ENCODE peak calls at places on chromosomes 3 and 15, in five cellular contexts. One of them, this sample, is unnamed.

GRCh38 chr15:32669870-32670623 is 28.5 kb downstream of the SCG5 start:
- DNase-seq in AG04450: no peak
- DNase-seq in activated CD8-positive, alpha-beta T cell treated with anti-CD3 and anti-CD28 coated beads for 36 hours: no peak
- DNase-seq in astrocyte: no peak
- DNase-seq in fibroblast of villous mesenchyme: peak
- DNase-seq in this sample: no peak

GRCh38 chr3:61562810-61563613 is 1.6 kb downstream of the PTPRG start:
- DNase-seq in AG04450: no peak
- DNase-seq in activated CD8-positive, alpha-beta T cell treated with anti-CD3 and anti-CD28 coated beads for 36 hours: peak
- DNase-seq in astrocyte: no peak
- DNase-seq in fibroblast of villous mesenchyme: no peak
- DNase-seq in this sample: no peak

GRCh38 chr15:63940956-63941620 is 105.2 kb downstream of the DAPK2 start:
- DNase-seq in AG04450: no peak
- DNase-seq in activated CD8-positive, alpha-beta T cell treated with anti-CD3 and anti-CD28 coated beads for 36 hours: no peak
- DNase-seq in astrocyte: no peak
- DNase-seq in fibroblast of villous mesenchyme: no peak
- DNase-seq in this sample: no peak

GRCh38 chr15:74799843-74800558 is 12.6 kb upstream of the LMAN1L start:
- DNase-seq in AG04450: no peak
- DNase-seq in activated CD8-positive, alpha-beta T cell treated with anti-CD3 and anti-CD28 coated beads for 36 hours: peak
- DNase-seq in astrocyte: no peak
- DNase-seq in fibroblast of villous mesenchyme: peak
- DNase-seq in this sample: peak

GRCh38 chr3:10601857-10602230 is 96.5 kb upstream of the ATP2B2 start:
- DNase-seq in AG04450: no peak
- DNase-seq in activated CD8-positive, alpha-beta T cell treated with anti-CD3 and anti-CD28 coated beads for 36 hours: no peak
- DNase-seq in astrocyte: no peak
- DNase-seq in fibroblast of villous mesenchyme: no peak
- DNase-seq in this sample: no peak

GRCh38 chr3:5428607-5429516 is 241.4 kb downstream of the EDEM1 start:
- DNase-seq in AG04450: no peak
- DNase-seq in activated CD8-positive, alpha-beta T cell treated with anti-CD3 and anti-CD28 coated beads for 36 hours: peak
- DNase-seq in astrocyte: peak
- DNase-seq in fibroblast of villous mesenchyme: no peak
- DNase-seq in this sample: no peak

GRCh38 chr3:31670136-31670535 is 137.4 kb downstream of the STT3B start:
- DNase-seq in AG04450: no peak
- DNase-seq in activated CD8-positive, alpha-beta T cell treated with anti-CD3 and anti-CD28 coated beads for 36 hours: no peak
- DNase-seq in astrocyte: no peak
- DNase-seq in fibroblast of villous mesenchyme: no peak
- DNase-seq in this sample: no peak

GRCh38 chr3:30458376-30458775 is 148.0 kb upstream of the TGFBR2 start:
- DNase-seq in AG04450: no peak
- DNase-seq in activated CD8-positive, alpha-beta T cell treated with anti-CD3 and anti-CD28 coated beads for 36 hours: no peak
- DNase-seq in astrocyte: no peak
- DNase-seq in fibroblast of villous mesenchyme: no peak
- DNase-seq in this sample: no peak

GRCh38 chr3:44232407-44232806 is 9.3 kb upstream of the TOPAZ1 start:
- DNase-seq in AG04450: no peak
- DNase-seq in activated CD8-positive, alpha-beta T cell treated with anti-CD3 and anti-CD28 coated beads for 36 hours: no peak
- DNase-seq in astrocyte: no peak
- DNase-seq in fibroblast of villous mesenchyme: no peak
- DNase-seq in this sample: no peak

GRCh38 chr3:60839242-60839641 is 412.0 kb downstream of the FHIT start:
- DNase-seq in AG04450: no peak
- DNase-seq in activated CD8-positive, alpha-beta T cell treated with anti-CD3 and anti-CD28 coated beads for 36 hours: no peak
- DNase-seq in astrocyte: no peak
- DNase-seq in fibroblast of villous mesenchyme: no peak
- DNase-seq in this sample: no peak

GRCh38 chr3:12193485-12194165 is 34.9 kb upstream of the TIMP4 start:
- DNase-seq in AG04450: peak
- DNase-seq in activated CD8-positive, alpha-beta T cell treated with anti-CD3 and anti-CD28 coated beads for 36 hours: peak
- DNase-seq in astrocyte: peak
- DNase-seq in fibroblast of villous mesenchyme: peak
- DNase-seq in this sample: no peak

GRCh38 chr15:87597346-87598052 is 659.0 kb downstream of the NTRK3 start:
- DNase-seq in AG04450: no peak
- DNase-seq in activated CD8-positive, alpha-beta T cell treated with anti-CD3 and anti-CD28 coated beads for 36 hours: peak
- DNase-seq in astrocyte: no peak
- DNase-seq in fibroblast of villous mesenchyme: peak
- DNase-seq in this sample: no peak

GRCh38 chr3:42230860-42231259 is 35.1 kb downstream of the CCK start:
- DNase-seq in AG04450: no peak
- DNase-seq in activated CD8-positive, alpha-beta T cell treated with anti-CD3 and anti-CD28 coated beads for 36 hours: no peak
- DNase-seq in astrocyte: no peak
- DNase-seq in fibroblast of villous mesenchyme: no peak
- DNase-seq in this sample: no peak

GRCh38 chr3:36944641-36945270 is at the start of gene TRANK1:
- DNase-seq in AG04450: no peak
- DNase-seq in activated CD8-positive, alpha-beta T cell treated with anti-CD3 and anti-CD28 coated beads for 36 hours: peak
- DNase-seq in astrocyte: no peak
- DNase-seq in fibroblast of villous mesenchyme: peak
- DNase-seq in this sample: peak

GRCh38 chr3:10015476-10015904 is 10.7 kb upstream of the FANCD2 start:
- DNase-seq in AG04450: peak
- DNase-seq in activated CD8-positive, alpha-beta T cell treated with anti-CD3 and anti-CD28 coated beads for 36 hours: no peak
- DNase-seq in astrocyte: peak
- DNase-seq in fibroblast of villous mesenchyme: peak
- DNase-seq in this sample: no peak

GRCh38 chr3:193788189-193788946 is 195.4 kb downstream of the OPA1 start:
- DNase-seq in AG04450: no peak
- DNase-seq in activated CD8-positive, alpha-beta T cell treated with anti-CD3 and anti-CD28 coated beads for 36 hours: peak
- DNase-seq in astrocyte: peak
- DNase-seq in fibroblast of villous mesenchyme: peak
- DNase-seq in this sample: no peak

GRCh38 chr15:53072077-53072476 is 281.9 kb upstream of the ONECUT1 start:
- DNase-seq in AG04450: no peak
- DNase-seq in activated CD8-positive, alpha-beta T cell treated with anti-CD3 and anti-CD28 coated beads for 36 hours: peak
- DNase-seq in astrocyte: peak
- DNase-seq in fibroblast of villous mesenchyme: no peak
- DNase-seq in this sample: no peak

GRCh38 chr15:63121382-63122001 is at the start of gene LACTB:
- DNase-seq in AG04450: peak
- DNase-seq in activated CD8-positive, alpha-beta T cell treated with anti-CD3 and anti-CD28 coated beads for 36 hours: peak
- DNase-seq in astrocyte: peak
- DNase-seq in fibroblast of villous mesenchyme: peak
- DNase-seq in this sample: peak

GRCh38 chr3:10205461-10206165 is 40.9 kb downstream of the IRAK2 start:
- DNase-seq in AG04450: no peak
- DNase-seq in activated CD8-positive, alpha-beta T cell treated with anti-CD3 and anti-CD28 coated beads for 36 hours: no peak
- DNase-seq in astrocyte: peak
- DNase-seq in fibroblast of villous mesenchyme: peak
- DNase-seq in this sample: no peak

GRCh38 chr3:189457201-189457607 is 174.0 kb upstream of the TP63 start:
- DNase-seq in AG04450: no peak
- DNase-seq in activated CD8-positive, alpha-beta T cell treated with anti-CD3 and anti-CD28 coated beads for 36 hours: no peak
- DNase-seq in astrocyte: peak
- DNase-seq in fibroblast of villous mesenchyme: no peak
- DNase-seq in this sample: no peak

GRCh38 chr3:71304684-71305083 is 278.8 kb downstream of the FOXP1 start:
- DNase-seq in AG04450: no peak
- DNase-seq in activated CD8-positive, alpha-beta T cell treated with anti-CD3 and anti-CD28 coated beads for 36 hours: peak
- DNase-seq in astrocyte: peak
- DNase-seq in fibroblast of villous mesenchyme: peak
- DNase-seq in this sample: no peak

DNA sequence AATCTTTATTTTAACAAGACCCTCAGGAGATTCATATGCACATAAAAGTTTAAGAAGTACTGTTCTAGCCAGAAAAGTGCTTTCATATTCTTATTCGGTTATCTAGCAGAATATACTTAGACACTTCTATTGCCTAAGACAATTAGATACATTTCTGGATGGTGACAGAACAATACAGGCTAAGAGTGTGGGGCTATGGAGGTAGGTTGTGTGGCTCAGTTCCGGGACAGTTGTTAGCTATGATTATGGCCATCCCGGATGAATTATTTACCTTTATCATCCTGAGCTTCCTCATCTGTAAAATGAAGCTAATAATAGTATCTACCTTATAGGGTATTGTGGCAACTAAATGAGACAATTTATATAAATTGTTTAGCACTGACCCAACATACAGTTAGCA is 6.6 kb downstream of the FAM98B start:
- DNase-seq in AG04450: no peak
- DNase-seq in activated CD8-positive, alpha-beta T cell treated with anti-CD3 and anti-CD28 coated beads for 36 hours: no peak
- DNase-seq in astrocyte: no peak
- DNase-seq in fibroblast of villous mesenchyme: no peak
- DNase-seq in this sample: no peak
- TF ChIP-seq CTCF in AG04450: no peak
- TF ChIP-seq CTCF in activated CD8-positive, alpha-beta T cell treated with anti-CD3 and anti-CD28 coated beads for 36 hours: no peak
- TF ChIP-seq CTCF in astrocyte: no peak
- TF ChIP-seq CTCF in fibroblast of villous mesenchyme: no peak
- TF ChIP-seq CTCF in this sample: no peak

GRCh38 chr3:115784739-115785571 is 161.6 kb downstream of the GAP43 start:
- DNase-seq in AG04450: peak
- DNase-seq in activated CD8-positive, alpha-beta T cell treated with anti-CD3 and anti-CD28 coated beads for 36 hours: no peak
- DNase-seq in astrocyte: peak
- DNase-seq in fibroblast of villous mesenchyme: no peak
- DNase-seq in this sample: no peak
- TF ChIP-seq CTCF in AG04450: no peak
- TF ChIP-seq CTCF in activated CD8-positive, alpha-beta T cell treated with anti-CD3 and anti-CD28 coated beads for 36 hours: peak
- TF ChIP-seq CTCF in astrocyte: no peak
- TF ChIP-seq CTCF in fibroblast of villous mesenchyme: no peak
- TF ChIP-seq CTCF in this sample: peak

GRCh38 chr3:16514021-16514700 is 662 bp upstream of the RFTN1 start:
- DNase-seq in AG04450: no peak
- DNase-seq in activated CD8-positive, alpha-beta T cell treated with anti-CD3 and anti-CD28 coated beads for 36 hours: peak
- DNase-seq in astrocyte: no peak
- DNase-seq in fibroblast of villous mesenchyme: no peak
- DNase-seq in this sample: no peak

GRCh38 chr3:16513141-16514020 is at the start of gene RFTN1:
- DNase-seq in AG04450: peak
- DNase-seq in activated CD8-positive, alpha-beta T cell treated with anti-CD3 and anti-CD28 coated beads for 36 hours: peak
- DNase-seq in astrocyte: peak
- DNase-seq in fibroblast of villous mesenchyme: peak
- DNase-seq in this sample: peak

GRCh38 chr3:16514799-16515353 is 1.4 kb upstream of the RFTN1 start:
- DNase-seq in AG04450: no peak
- DNase-seq in activated CD8-positive, alpha-beta T cell treated with anti-CD3 and anti-CD28 coated beads for 36 hours: no peak
- DNase-seq in astrocyte: no peak
- DNase-seq in fibroblast of villous mesenchyme: no peak
- DNase-seq in this sample: no peak

GRCh38 chr3:16515885-16516420 is 2.5 kb upstream of the RFTN1 start:
- DNase-seq in AG04450: no peak
- DNase-seq in activated CD8-positive, alpha-beta T cell treated with anti-CD3 and anti-CD28 coated beads for 36 hours: peak
- DNase-seq in astrocyte: no peak
- DNase-seq in fibroblast of villous mesenchyme: no peak
- DNase-seq in this sample: peak

GRCh38 chr3:16516695-16517481 is 3.4 kb upstream of the RFTN1 start:
- DNase-seq in AG04450: peak
- DNase-seq in activated CD8-positive, alpha-beta T cell treated with anti-CD3 and anti-CD28 coated beads for 36 hours: peak
- DNase-seq in astrocyte: peak
- DNase-seq in fibroblast of villous mesenchyme: peak
- DNase-seq in this sample: peak
- TF ChIP-seq CTCF in AG04450: peak
- TF ChIP-seq CTCF in activated CD8-positive, alpha-beta T cell treated with anti-CD3 and anti-CD28 coated beads for 36 hours: no peak
- TF ChIP-seq CTCF in astrocyte: peak
- TF ChIP-seq CTCF in fibroblast of villous mesenchyme: peak
- TF ChIP-seq CTCF in this sample: no peak

GRCh38 chr15:99425666-99426301 is 140.0 kb upstream of the MEF2A start:
- DNase-seq in AG04450: no peak
- DNase-seq in activated CD8-positive, alpha-beta T cell treated with anti-CD3 and anti-CD28 coated beads for 36 hours: no peak
- DNase-seq in astrocyte: no peak
- DNase-seq in fibroblast of villous mesenchyme: no peak
- DNase-seq in this sample: no peak
- TF ChIP-seq CTCF in AG04450: no peak
- TF ChIP-seq CTCF in activated CD8-positive, alpha-beta T cell treated with anti-CD3 and anti-CD28 coated beads for 36 hours: no peak
- TF ChIP-seq CTCF in astrocyte: no peak
- TF ChIP-seq CTCF in fibroblast of villous mesenchyme: peak
- TF ChIP-seq CTCF in this sample: no peak

GRCh38 chr15:68598171-68599152 is 19.7 kb downstream of the CORO2B start:
- DNase-seq in AG04450: no peak
- DNase-seq in activated CD8-positive, alpha-beta T cell treated with anti-CD3 and anti-CD28 coated beads for 36 hours: no peak
- DNase-seq in astrocyte: no peak
- DNase-seq in fibroblast of villous mesenchyme: no peak
- DNase-seq in this sample: no peak

GRCh38 chr15:68601206-68602197 is 22.7 kb downstream of the CORO2B start:
- DNase-seq in AG04450: no peak
- DNase-seq in activated CD8-positive, alpha-beta T cell treated with anti-CD3 and anti-CD28 coated beads for 36 hours: no peak
- DNase-seq in astrocyte: no peak
- DNase-seq in fibroblast of villous mesenchyme: no peak
- DNase-seq in this sample: no peak

GRCh38 chr15:68597581-68597980 is 18.8 kb downstream of the CORO2B start:
- DNase-seq in AG04450: no peak
- DNase-seq in activated CD8-positive, alpha-beta T cell treated with anti-CD3 and anti-CD28 coated beads for 36 hours: no peak
- DNase-seq in astrocyte: no peak
- DNase-seq in fibroblast of villous mesenchyme: no peak
- DNase-seq in this sample: no peak

GRCh38 chr15:68599153-68599545 is 20.4 kb downstream of the CORO2B start:
- DNase-seq in AG04450: no peak
- DNase-seq in activated CD8-positive, alpha-beta T cell treated with anti-CD3 and anti-CD28 coated beads for 36 hours: no peak
- DNase-seq in astrocyte: no peak
- DNase-seq in fibroblast of villous mesenchyme: no peak
- DNase-seq in this sample: no peak

GRCh38 chr15:68599560-68600071 is 20.8 kb downstream of the CORO2B start:
- DNase-seq in AG04450: no peak
- DNase-seq in activated CD8-positive, alpha-beta T cell treated with anti-CD3 and anti-CD28 coated beads for 36 hours: no peak
- DNase-seq in astrocyte: peak
- DNase-seq in fibroblast of villous mesenchyme: no peak
- DNase-seq in this sample: no peak
- TF ChIP-seq CTCF in AG04450: no peak
- TF ChIP-seq CTCF in activated CD8-positive, alpha-beta T cell treated with anti-CD3 and anti-CD28 coated beads for 36 hours: no peak
- TF ChIP-seq CTCF in astrocyte: no peak
- TF ChIP-seq CTCF in fibroblast of villous mesenchyme: no peak
- TF ChIP-seq CTCF in this sample: no peak

DNA sequence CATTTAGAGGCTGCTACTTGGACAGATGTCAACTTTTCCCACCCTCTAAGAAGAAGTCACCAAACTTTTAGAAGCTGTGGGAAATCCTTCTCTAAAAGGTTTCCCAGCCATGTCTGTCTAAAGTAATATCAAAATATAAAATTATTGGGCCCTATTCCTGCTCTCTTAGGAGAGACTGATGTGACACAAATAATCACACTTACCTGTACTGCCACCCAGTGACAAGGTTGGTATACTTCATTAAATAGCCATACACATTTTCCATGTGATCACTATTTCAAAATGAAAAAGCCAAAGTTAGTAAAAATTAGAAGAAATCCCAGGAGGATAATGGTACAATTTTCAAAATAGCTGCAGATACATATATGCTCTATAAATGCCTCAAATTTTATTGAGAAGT is 12.6 kb downstream of the OSBPL11 start:
- DNase-seq in AG04450: no peak
- DNase-seq in activated CD8-positive, alpha-beta T cell treated with anti-CD3 and anti-CD28 coated beads for 36 hours: no peak
- DNase-seq in astrocyte: no peak
- DNase-seq in fibroblast of villous mesenchyme: no peak
- DNase-seq in this sample: no peak
- TF ChIP-seq CTCF in AG04450: no peak
- TF ChIP-seq CTCF in activated CD8-positive, alpha-beta T cell treated with anti-CD3 and anti-CD28 coated beads for 36 hours: peak
- TF ChIP-seq CTCF in astrocyte: peak
- TF ChIP-seq CTCF in fibroblast of villous mesenchyme: no peak
- TF ChIP-seq CTCF in this sample: no peak

GRCh38 chr3:52154135-52155094 is at the start of gene POC1A:
- DNase-seq in AG04450: peak
- DNase-seq in activated CD8-positive, alpha-beta T cell treated with anti-CD3 and anti-CD28 coated beads for 36 hours: peak
- DNase-seq in astrocyte: peak
- DNase-seq in fibroblast of villous mesenchyme: peak
- DNase-seq in this sample: peak
- TF ChIP-seq CTCF in AG04450: no peak
- TF ChIP-seq CTCF in activated CD8-positive, alpha-beta T cell treated with anti-CD3 and anti-CD28 coated beads for 36 hours: no peak
- TF ChIP-seq CTCF in astrocyte: no peak
- TF ChIP-seq CTCF in fibroblast of villous mesenchyme: no peak
- TF ChIP-seq CTCF in this sample: peak